ENCODE peak calls at places on chromosomes 13 and 19, in nine cellular contexts. W is adrenal gland, X is AG04450, P is epithelial cell of proximal tubule, M is AG10803, A is uterus, Z is tibial nerve, S is PC-9, U is transverse colon. Y is an unnamed sample.

GRCh38 chr13:86572115-86572514 is 772.9 kb upstream of the SLITRK6 start:
- DNase-seq in W (no peak), A (no peak), M (no peak), Z (no peak), X (peak; percentile 21), U (no peak), P (no peak), S (no peak), Y (no peak)

GRCh38 chr19:33472696-33473624 is 48.6 kb downstream of the PEPD start:
- DNase-seq in U (no peak), S (no peak), M (peak; percentile 95), X (peak; percentile 72), A (no peak), W (peak; percentile 54), Z (no peak), P (no peak), Y (no peak)

GRCh38 chr19:4844348-4845179 is 13.1 kb upstream of the TICAM1 start:
- DNase-seq in P (no peak), U (no peak), A (peak; percentile 32), Z (no peak), M (peak; percentile 98), S (no peak), W (no peak), X (no peak), Y (no peak)

GRCh38 chr13:40023608-40024577 is 368.4 kb downstream of the COG6 start:
- DNase-seq in X (no peak), P (no peak), A (no peak), W (no peak), M (peak; percentile 20), S (no peak), U (no peak), Z (no peak), Y (no peak)

GRCh38 chr19:7917292-7918061 is 2.7 kb upstream of the SNAPC2 start:
- DNase-seq in S (no peak), A (peak; percentile 62), U (peak; percentile 69), P (no peak), W (no peak), M (peak; percentile 59), Z (no peak), X (no peak), Y (peak; percentile 85)

GRCh38 chr13:23628250-23628649 is 58.0 kb downstream of the TNFRSF19 start:
- DNase-seq in X (no peak), W (no peak), S (no peak), A (no peak), U (no peak), P (no peak), M (no peak), Z (no peak), Y (no peak)

GRCh38 chr19:13823901-13824300 is 28.7 kb downstream of the ZSWIM4 start:
- DNase-seq in U (no peak), X (no peak), W (no peak), S (no peak), P (no peak), Z (no peak), A (no peak), M (no peak), Y (no peak)

GRCh38 chr19:57248646-57249045 is 8.2 kb downstream of the ZNF805 start:
- DNase-seq in A (no peak), M (no peak), W (no peak), U (no peak), P (no peak), X (no peak), S (peak; percentile 30), Z (no peak), Y (no peak)

GRCh38 chr13:93472897-93473296 is 246.3 kb downstream of the GPC6 start:
- DNase-seq in P (no peak), M (no peak), Z (no peak), X (no peak), U (no peak), A (no peak), W (no peak), S (no peak), Y (no peak)

GRCh38 chr19:56099638-56100539 is 21.2 kb downstream of the ZNF787 start:
- DNase-seq in S (no peak), P (no peak), W (no peak), Z (no peak), A (no peak), U (no peak), X (no peak), M (no peak), Y (peak; percentile 30)

GRCh38 chr19:56097776-56098175 is 23.3 kb downstream of the ZNF787 start:
- DNase-seq in S (no peak), Z (no peak), A (no peak), X (no peak), W (no peak), U (no peak), P (no peak), M (no peak), Y (no peak)

GRCh38 chr19:56098731-56099577 is 22.1 kb downstream of the ZNF787 start:
- DNase-seq in X (no peak), P (no peak), A (no peak), S (no peak), W (no peak), M (no peak), Z (no peak), U (no peak), Y (peak; percentile 23)

GRCh38 chr19:56096665-56097064 is 24.4 kb downstream of the ZNF787 start:
- DNase-seq in P (no peak), Z (no peak), S (no peak), M (no peak), A (no peak), U (no peak), X (no peak), W (no peak), Y (no peak)

GRCh38 chr19:56097306-56097705 is 23.8 kb downstream of the ZNF787 start:
- DNase-seq in A (no peak), M (no peak), U (no peak), W (no peak), P (no peak), X (no peak), S (no peak), Z (no peak), Y (no peak)
- TF ChIP-seq CTCF in A (no peak), M (no peak), U (no peak), W (no peak), P (no peak), X (no peak), S (no peak), Z (no peak), Y (no peak)

GRCh38 chr13:50989476-50989875 is 79.9 kb downstream of the RNASEH2B start:
- DNase-seq in P (no peak), A (peak; percentile 66), X (no peak), Z (peak; percentile 60), S (no peak), U (no peak), W (no peak), M (no peak), Y (no peak)
- TF ChIP-seq CTCF in P (peak; percentile 17), A (peak; percentile 68), X (peak; percentile 44), Z (no peak), S (no peak), U (no peak), W (no peak), M (no peak), Y (no peak)

DNA sequence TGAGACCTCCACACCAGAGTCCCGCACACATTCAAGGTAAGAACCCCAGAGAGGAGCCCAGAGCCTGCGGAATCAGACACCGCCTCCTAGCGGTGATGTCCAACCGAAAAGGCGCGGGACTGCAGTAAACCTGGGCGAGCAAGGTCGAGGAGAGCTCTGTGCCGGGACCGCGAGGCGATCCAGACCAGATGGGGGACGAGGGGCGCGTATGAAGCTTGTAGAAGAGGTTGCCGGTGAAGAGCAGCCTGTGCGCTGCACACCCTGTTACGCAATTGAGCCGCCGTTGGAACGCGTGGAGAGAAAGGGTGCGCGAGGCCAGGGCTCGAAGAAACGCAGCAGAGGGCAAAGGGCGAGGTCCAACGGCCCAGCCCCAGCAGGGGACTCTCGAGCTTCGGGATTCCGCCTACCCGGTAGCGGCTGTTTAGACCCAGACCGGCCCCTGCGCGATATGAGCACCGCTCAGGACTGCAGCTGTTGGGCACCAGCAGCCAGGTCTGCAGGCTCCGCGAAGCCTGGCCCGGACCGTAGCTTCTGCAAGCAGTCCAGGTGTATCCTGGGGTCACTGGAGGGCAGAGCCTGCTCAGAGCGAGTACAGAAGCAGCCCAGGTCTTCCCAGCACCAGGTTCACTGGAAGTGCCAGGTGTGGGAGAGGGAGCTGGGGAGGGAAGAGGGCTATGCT is 65.9 kb upstream of the ZNF599 start:
- DNase-seq in X (no peak), W (no peak), U (peak; percentile 31), M (peak; percentile 5), Z (no peak), A (no peak), S (no peak), P (no peak), Y (no peak)
- TF ChIP-seq CTCF in X (peak; percentile 42), W (peak; percentile 14), U (peak; percentile 18), M (peak; percentile 36), Z (no peak), A (no peak), S (no peak), P (no peak), Y (no peak)

GRCh38 chr19:11692127-11692790 is 46.5 kb downstream of the ZNF823 start:
- DNase-seq in P (peak; percentile 49), S (no peak), A (no peak), W (no peak), U (no peak), M (no peak), Z (no peak), X (no peak), Y (no peak)

GRCh38 chr19:11694533-11695439 is 44.0 kb downstream of the ZNF823 start:
- DNase-seq in U (peak; percentile 97), A (peak; percentile 96), S (peak; percentile 93), M (peak; percentile 89), Z (peak; percentile 99), W (peak; percentile 97), X (peak; percentile 70), P (peak; percentile 49), Y (peak; percentile 95)

GRCh38 chr19:11698231-11698630 is 40.5 kb downstream of the ZNF823 start:
- DNase-seq in Z (no peak), S (peak; percentile 11), P (no peak), W (no peak), M (no peak), A (no peak), U (no peak), X (no peak), Y (no peak)

GRCh38 chr19:11697284-11697855 is 41.4 kb downstream of the ZNF823 start:
- DNase-seq in P (no peak), M (peak; percentile 16), X (no peak), U (no peak), W (no peak), A (no peak), S (peak; percentile 28), Z (no peak), Y (no peak)

DNA sequence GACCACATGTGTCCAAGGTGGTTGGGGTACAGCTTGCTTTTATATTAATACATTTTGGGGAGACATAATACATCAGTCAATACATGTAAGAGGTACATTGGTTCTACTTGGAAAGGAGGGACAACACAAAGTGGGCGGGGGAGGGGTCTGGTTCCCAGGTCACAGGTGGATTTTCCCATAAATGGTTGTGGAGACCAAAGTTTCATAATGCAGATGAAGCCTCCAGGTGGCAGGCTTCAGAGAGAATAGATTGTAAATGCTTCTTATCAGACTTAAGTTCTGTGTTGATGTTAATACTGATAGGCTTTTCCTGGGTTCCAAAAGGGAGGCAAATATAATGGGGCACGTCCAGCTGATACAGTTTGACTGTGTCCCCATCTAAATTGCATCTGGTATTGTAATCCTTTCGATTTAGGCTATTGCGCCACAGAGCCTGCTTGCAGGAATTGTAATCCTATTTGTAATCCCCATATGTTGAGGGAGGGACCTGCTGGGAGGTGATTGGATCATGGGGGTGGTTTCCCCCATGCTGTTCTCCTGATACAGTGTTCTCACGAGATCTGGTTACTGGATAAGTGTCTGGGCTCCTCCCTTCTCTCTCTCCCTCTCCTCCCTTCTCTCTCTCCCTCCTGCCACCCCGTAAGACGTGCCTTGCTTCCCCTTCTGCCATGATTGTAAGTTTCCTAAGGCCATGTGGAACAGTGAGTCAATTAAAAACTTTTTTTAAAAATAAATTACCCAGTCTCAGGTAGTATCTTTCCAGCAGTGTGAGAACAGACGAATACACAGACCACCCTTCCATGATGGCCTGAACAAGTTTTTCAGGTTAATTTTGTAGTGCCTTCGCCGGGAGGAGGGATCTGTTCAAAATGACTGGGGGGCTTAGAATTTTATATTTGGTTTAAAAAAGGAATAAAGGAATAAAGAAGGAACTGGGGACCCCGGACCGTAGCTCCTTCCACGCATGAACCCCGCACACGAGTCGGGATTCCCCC is 44.9 kb downstream of the ZNF823 start:
- DNase-seq in S (peak; percentile 86), X (no peak), P (no peak), U (no peak), Z (no peak), A (no peak), W (peak; percentile 22), M (peak; percentile 93), Y (no peak)
- TF ChIP-seq CTCF in S (peak; percentile 46), X (no peak), P (peak; percentile 20), U (no peak), Z (no peak), A (no peak), W (no peak), M (no peak), Y (peak; percentile 5)

Y was measured in GM20000.